ENCODE peak calls at places on chromosomes 1 and 21, in six cellular contexts. J, V, N, E, U and L are unnamed samples. For H3K36me3, the result is how much of the 10 kb centered on the place peaks cover.

GRCh38 chr1:160365325-160365724 is 1.5 kb upstream of the NHLH1 start:
- DNase-seq in J (no peak), V (no peak), N (no peak), E (no peak), U (no peak), L (no peak)

GRCh38 chr1:14238472-14239059 is 359.9 kb upstream of the KAZN start:
- DNase-seq in J (no peak), V (no peak), N (peak), E (peak), U (no peak), L (no peak)

GRCh38 chr21:20997633-20998455 is at the start of gene NCAM2:
- DNase-seq in J (peak), V (no peak), N (peak), E (peak), U (peak), L (no peak)

GRCh38 chr1:201061886-201062285 is 38.4 kb upstream of the KIF21B start:
- DNase-seq in J (no peak), V (no peak), N (no peak), E (no peak), U (no peak), L (no peak)

GRCh38 chr1:119778886-119779560 is 10.3 kb upstream of the HMGCS2 start:
- DNase-seq in J (no peak), V (no peak), N (no peak), E (no peak), U (no peak), L (no peak)

GRCh38 chr1:192563129-192563528 is 12.4 kb upstream of the RGS1 start:
- DNase-seq in J (no peak), V (no peak), N (no peak), E (no peak), U (no peak), L (no peak)

GRCh38 chr1:189429610-189430009 is 1048.1 kb downstream of the BRINP3 start:
- DNase-seq in J (no peak), V (no peak), N (no peak), E (no peak), U (no peak), L (no peak)

GRCh38 chr21:43352568-43353281 is 74.2 kb downstream of the SIK1 start:
- DNase-seq in J (no peak), V (no peak), N (no peak), E (no peak), U (no peak), L (no peak)

GRCh38 chr1:222387020-222387816 is 160.7 kb downstream of the HHIPL2 start:
- DNase-seq in J (no peak), V (no peak), N (no peak), E (no peak), U (no peak), L (no peak)

GRCh38 chr1:240152611-240153297 is 61.1 kb downstream of the FMN2 start:
- DNase-seq in J (no peak), V (no peak), N (no peak), E (no peak), U (no peak), L (no peak)

GRCh38 chr1:186703209-186703766 is 23.1 kb upstream of the PTGS2 start:
- DNase-seq in J (no peak), V (no peak), N (no peak), E (no peak), U (no peak), L (no peak)

GRCh38 chr1:157098519-157098918 is 1.1 kb downstream of the ETV3L start:
- DNase-seq in J (no peak), V (no peak), N (no peak), E (no peak), U (no peak), L (no peak)

GRCh38 chr1:19563336-19564097 is 78.2 kb upstream of the CAPZB start:
- DNase-seq in J (peak), V (no peak), N (peak), E (peak), U (peak), L (no peak)

GRCh38 chr1:34639701-34640100 is 115.1 kb upstream of the GJB5 start:
- DNase-seq in J (no peak), V (no peak), N (no peak), E (no peak), U (no peak), L (no peak)

GRCh38 chr1:106492876-106493275 is 563.6 kb upstream of the PRMT6 start:
- DNase-seq in J (no peak), V (no peak), N (no peak), E (no peak), U (no peak), L (no peak)

GRCh38 chr1:208855403-208855802 is 611.2 kb upstream of the PLXNA2 start:
- DNase-seq in J (no peak), V (no peak), N (no peak), E (no peak), U (no peak), L (no peak)

GRCh38 chr1:53633073-53633704 is 105.8 kb downstream of the GLIS1 start:
- DNase-seq in J (no peak), V (no peak), N (no peak), E (no peak), U (no peak), L (no peak)

GRCh38 chr1:201269241-201269640 is 14.1 kb upstream of the PKP1 start:
- DNase-seq in J (no peak), V (no peak), N (no peak), E (no peak), U (no peak), L (peak)

GRCh38 chr1:24904731-24905354 is 25.2 kb downstream of the RUNX3 start:
- DNase-seq in J (no peak), V (no peak), N (no peak), E (no peak), U (no peak), L (peak)

GRCh38 chr1:111864862-111865261 is 109.2 kb downstream of the DDX20 start:
- DNase-seq in J (no peak), V (no peak), N (no peak), E (no peak), U (no peak), L (no peak)

GRCh38 chr1:223748405-223748772 is 36.0 kb downstream of the CAPN2 start:
- DNase-seq in J (no peak), V (no peak), N (no peak), E (no peak), U (no peak), L (no peak)

GRCh38 chr1:221576268-221576667 is 165.6 kb downstream of the DUSP10 start:
- DNase-seq in J (no peak), V (no peak), N (no peak), E (no peak), U (no peak), L (no peak)

GRCh38 chr1:179809506-179810366 is 66.6 kb downstream of the FAM163A start:
- DNase-seq in J (no peak), V (no peak), N (peak), E (peak), U (peak), L (no peak)

GRCh38 chr1:101618900-101619299 is 377.8 kb downstream of the OLFM3 start:
- DNase-seq in J (no peak), V (no peak), N (no peak), E (no peak), U (no peak), L (no peak)

GRCh38 chr21:45262616-45263015 is 25.1 kb downstream of the POFUT2 start:
- DNase-seq in J (peak), V (no peak), N (no peak), E (no peak), U (no peak), L (no peak)

GRCh38 chr1:150168960-150169565 is 19.3 kb downstream of the PLEKHO1 start:
- DNase-seq in J (no peak), V (no peak), N (peak), E (peak), U (peak), L (no peak)

GRCh38 chr1:86447198-86447790 is 21.4 kb upstream of the CLCA1 start:
- DNase-seq in J (no peak), V (no peak), N (no peak), E (no peak), U (no peak), L (no peak)

GRCh38 chr1:183106746-183107145 is 79.3 kb upstream of the LAMC2 start:
- DNase-seq in J (no peak), V (no peak), N (no peak), E (no peak), U (no peak), L (no peak)

GRCh38 chr1:67134692-67135091 is at the start of gene C1orf141:
- DNase-seq in J (no peak), V (no peak), N (no peak), E (peak), U (no peak), L (no peak)

GRCh38 chr1:204983881-204984280 is 59.1 kb upstream of the CNTN2 start:
- DNase-seq in J (no peak), V (no peak), N (no peak), E (no peak), U (no peak), L (no peak)

GRCh38 chr1:10617318-10617717 is 142.6 kb downstream of the PEX14 start:
- DNase-seq in J (no peak), V (no peak), N (no peak), E (no peak), U (no peak), L (no peak)

GRCh38 chr1:941588-942383 is 17.3 kb downstream of the NOC2L start:
- DNase-seq in J (no peak), V (no peak), N (peak), E (peak), U (no peak), L (no peak)

GRCh38 chr1:215032911-215033310 is 49.6 kb upstream of the KCNK2 start:
- DNase-seq in J (no peak), V (no peak), N (no peak), E (no peak), U (no peak), L (no peak)

DNA sequence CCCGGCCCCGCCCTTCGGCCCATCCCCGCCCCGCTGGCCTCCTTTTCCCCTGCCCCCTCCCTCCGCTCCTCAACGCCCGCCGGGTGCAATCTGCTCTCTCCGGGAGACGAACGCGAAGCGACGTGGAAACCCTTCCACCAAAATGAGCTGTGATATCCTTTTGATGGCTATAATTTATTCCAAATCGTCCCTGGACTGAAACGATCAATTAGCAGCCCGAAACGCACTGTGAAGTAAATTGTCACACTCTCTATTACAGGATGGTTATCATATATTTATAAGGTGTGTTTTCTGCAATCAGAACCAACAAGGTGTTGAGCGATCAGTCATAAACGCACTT is 134.6 kb upstream of the BARHL2 start:
- DNase-seq in J (no peak), V (no peak), N (no peak), E (no peak), U (no peak), L (no peak)
- TF ChIP-seq CTCF in J (no peak), V (no peak), N (no peak), E (no peak), U (no peak), L (peak)

GRCh38 chr1:167695150-167695549 is 26.6 kb upstream of the MPZL1 start:
- DNase-seq in J (no peak), V (no peak), N (no peak), E (no peak), U (no peak), L (no peak)
- H3K36me3 ChIP-seq in J (under half), V (under half), N (half or more), E (half or more), U (under half), L (under half)

GRCh38 chr1:3219725-3220467 is 150.9 kb downstream of the PRDM16 start:
- DNase-seq in J (no peak), V (no peak), N (no peak), E (no peak), U (no peak), L (no peak)
- H3K27ac ChIP-seq in J (no peak), V (no peak), N (no peak), E (no peak), U (peak), L (no peak)

GRCh38 chr1:3906672-3907020 is 6.6 kb upstream of the C1orf174 start:
- DNase-seq in J (no peak), V (no peak), N (no peak), E (no peak), U (no peak), L (peak)

GRCh38 chr1:3905266-3905952 is 5.3 kb upstream of the C1orf174 start:
- DNase-seq in J (no peak), V (no peak), N (no peak), E (no peak), U (no peak), L (peak)

GRCh38 chr1:3907621-3908165 is 7.6 kb upstream of the C1orf174 start:
- DNase-seq in J (no peak), V (no peak), N (no peak), E (no peak), U (no peak), L (peak)

GRCh38 chr1:3905953-3906671 is 6.0 kb upstream of the C1orf174 start:
- DNase-seq in J (no peak), V (no peak), N (no peak), E (no peak), U (no peak), L (peak)

DNA sequence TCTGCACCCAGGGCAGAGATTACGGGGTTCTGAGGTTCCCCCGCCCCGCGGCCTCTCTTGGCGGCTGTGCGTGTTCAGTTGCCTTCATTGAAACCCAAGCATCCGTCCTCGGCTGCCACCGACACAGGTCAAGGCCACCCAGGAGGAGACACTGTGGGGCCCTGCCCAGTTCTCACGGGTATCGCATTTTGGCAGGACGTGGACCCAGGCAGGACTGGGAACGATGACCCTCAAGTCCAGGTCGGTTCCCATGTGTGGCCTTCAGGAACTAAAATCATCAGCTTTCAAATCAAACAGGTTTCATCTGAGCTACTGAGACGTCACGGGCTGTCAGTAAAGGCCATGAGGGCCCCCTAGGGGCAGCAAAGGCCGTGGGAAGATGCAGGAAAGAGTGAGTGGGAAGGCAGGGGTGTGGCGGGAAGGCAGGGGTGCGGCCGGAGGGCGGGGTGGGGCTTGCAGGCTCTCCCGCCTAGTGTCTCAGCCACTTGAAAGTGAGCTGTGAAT is 7.0 kb upstream of the C1orf174 start:
- DNase-seq in J (no peak), V (no peak), N (no peak), E (no peak), U (no peak), L (peak)
- TF ChIP-seq CTCF in J (no peak), V (no peak), N (no peak), E (no peak), U (no peak), L (no peak)

DNA sequence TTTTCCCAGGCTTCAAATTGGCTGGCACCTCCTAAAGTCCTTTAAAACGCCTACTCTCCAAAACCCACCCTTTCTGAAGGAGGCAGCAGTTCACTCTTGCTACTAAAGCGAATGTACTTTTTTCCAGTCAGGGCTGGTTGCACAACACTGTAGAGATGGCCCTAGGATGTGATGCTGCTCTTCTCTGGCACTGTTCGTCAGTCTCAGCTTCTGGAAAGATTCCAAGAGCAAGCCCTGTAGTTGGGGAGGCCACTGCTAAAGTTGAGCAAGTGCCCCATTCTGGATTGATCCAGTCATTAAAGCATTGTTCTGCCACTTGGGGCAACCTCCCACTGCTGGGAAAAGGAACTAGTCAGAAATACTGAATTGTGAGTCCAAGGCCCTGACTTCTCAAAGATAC is 28.5 kb upstream of the KCNQ4 start:
- DNase-seq in J (peak), V (no peak), N (no peak), E (no peak), U (peak), L (no peak)
- H3K36me3 ChIP-seq in J (under half), V (under half), N (half or more), E (half or more), U (under half), L (half or more)

DNA sequence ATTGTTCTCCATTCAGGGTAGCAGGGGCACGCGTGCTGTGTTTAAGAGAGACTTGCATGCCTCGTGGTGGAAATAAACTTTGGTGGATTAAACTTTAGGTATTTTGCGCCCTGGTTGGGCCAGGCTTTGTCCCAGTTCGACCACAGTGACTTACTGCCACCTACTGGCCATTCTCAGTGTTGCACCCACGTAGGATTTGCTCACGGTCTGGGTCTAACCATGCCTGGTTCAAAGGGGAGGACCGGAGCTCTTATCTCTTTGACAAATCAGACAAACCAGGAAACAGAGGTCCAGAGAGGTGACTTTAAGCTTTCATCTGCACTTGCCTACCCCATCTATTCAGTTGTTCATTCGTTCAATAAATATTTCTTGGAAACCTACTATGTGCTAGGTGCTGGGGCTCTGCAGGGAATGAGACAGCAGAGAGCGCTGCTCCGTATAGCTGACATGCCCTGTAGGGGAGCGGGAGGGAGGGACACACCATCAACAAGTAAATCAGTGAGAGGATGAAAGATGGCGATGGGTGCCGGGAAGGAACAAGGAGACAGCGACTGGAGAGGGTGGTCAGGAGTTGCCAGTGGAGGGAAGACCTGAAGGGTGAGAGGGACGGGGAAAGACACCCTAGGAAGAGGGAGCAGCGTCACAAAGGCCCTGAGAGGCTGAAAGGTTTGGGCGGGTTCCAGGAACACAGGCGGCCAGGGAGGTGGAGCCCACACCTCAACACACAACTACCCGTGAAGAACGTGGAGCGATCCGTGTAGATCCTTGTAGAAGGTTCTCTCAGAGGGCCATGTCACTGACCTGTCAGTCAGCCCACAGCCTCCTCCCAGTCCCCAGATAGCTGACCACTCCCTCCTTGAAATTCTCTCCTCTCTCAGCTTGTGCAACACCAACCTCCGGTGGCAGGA is 27.2 kb upstream of the TINAGL1 start:
- DNase-seq in J (peak), V (peak), N (peak), E (peak), U (peak), L (no peak)
- H3K27ac ChIP-seq in J (peak), V (no peak), N (peak), E (peak), U (no peak), L (peak)

GRCh38 chr21:25487046-25487594 is 120.2 kb downstream of the MRPL39 start:
- DNase-seq in J (no peak), V (no peak), N (no peak), E (no peak), U (no peak), L (no peak)

GRCh38 chr21:25491267-25491666 is 116.0 kb downstream of the MRPL39 start:
- DNase-seq in J (no peak), V (no peak), N (no peak), E (no peak), U (no peak), L (no peak)

GRCh38 chr21:25485914-25486313 is 121.4 kb downstream of the MRPL39 start:
- DNase-seq in J (no peak), V (no peak), N (no peak), E (no peak), U (no peak), L (no peak)

GRCh38 chr21:25490742-25491141 is 116.5 kb downstream of the MRPL39 start:
- DNase-seq in J (no peak), V (no peak), N (no peak), E (no peak), U (no peak), L (no peak)

GRCh38 chr21:25489673-25490072 is 117.6 kb downstream of the MRPL39 start:
- DNase-seq in J (no peak), V (no peak), N (no peak), E (no peak), U (no peak), L (no peak)
- TF ChIP-seq CTCF in J (no peak), V (no peak), N (no peak), E (no peak), U (no peak), L (no peak)

GRCh38 chr1:46068525-46068924 is 63.9 kb downstream of the PIK3R3 start:
- DNase-seq in J (no peak), V (no peak), N (no peak), E (no peak), U (no peak), L (no peak)
- H3K36me3 ChIP-seq in J (under half), V (under half), N (under half), E (under half), U (under half), L (under half)

GRCh38 chr1:5493708-5494390 is 498.4 kb downstream of the NPHP4 start:
- DNase-seq in J (peak), V (no peak), N (no peak), E (no peak), U (peak), L (no peak)
- H3K27ac ChIP-seq in J (peak), V (no peak), N (no peak), E (no peak), U (no peak), L (no peak)

DNA sequence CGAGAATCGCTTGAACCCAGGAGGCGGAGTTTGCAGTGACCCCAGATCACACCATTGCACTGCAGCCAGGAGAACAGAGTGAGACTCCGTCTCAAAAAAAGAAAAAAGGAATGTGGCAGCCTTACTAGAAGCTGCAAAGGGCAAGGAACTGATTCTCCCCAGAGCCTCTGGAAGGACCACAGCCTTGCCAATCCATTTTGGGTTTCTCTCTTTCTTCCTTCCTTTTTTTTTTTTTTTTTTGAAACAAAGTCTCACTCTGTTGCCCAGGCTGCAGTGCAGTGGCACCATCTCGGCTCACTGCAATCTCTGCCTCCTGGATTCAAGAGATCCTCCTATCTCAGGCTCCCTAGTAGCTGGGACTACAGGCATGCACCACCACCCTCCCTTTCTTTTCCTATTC is 9.9 kb upstream of the IFNGR2 start:
- DNase-seq in J (no peak), V (no peak), N (no peak), E (no peak), U (no peak), L (no peak)
- TF ChIP-seq CTCF in J (no peak), V (no peak), N (no peak), E (no peak), U (no peak), L (no peak)